ENCODE peak calls at places on chromosomes 5 and 9, in four cellular contexts. O, I, X and J are unnamed samples.

GRCh38 chr5:75243100-75243499 is 6.4 kb upstream of the ANKRD31 start:
- DNase-seq in I (no peak), O (no peak), X (no peak), J (peak; percentile 15)

GRCh38 chr5:61362796-61363364 is 30.8 kb downstream of the ZSWIM6 start:
- DNase-seq in O (peak; percentile 2), I (no peak), X (peak; percentile 70), J (no peak)

GRCh38 chr5:172635038-172635437 is 6.0 kb upstream of the NEURL1B start:
- DNase-seq in X (no peak), O (no peak), I (no peak), J (no peak)

GRCh38 chr5:74643160-74643562 is 2.6 kb upstream of the ENC1 start:
- DNase-seq in O (no peak), X (peak; percentile 95), I (peak; percentile 88), J (peak; percentile 58)

GRCh38 chr9:81465468-81466002 is 223.8 kb downstream of the TLE1 start:
- DNase-seq in O (no peak), I (no peak), X (no peak), J (no peak)

GRCh38 chr5:75668348-75668895 is 48.8 kb downstream of the POC5 start:
- DNase-seq in O (no peak), I (no peak), X (no peak), J (no peak)

GRCh38 chr9:135098400-135099105 is 11.1 kb downstream of the OLFM1 start:
- DNase-seq in I (no peak), X (no peak), O (no peak), J (peak; percentile 50)

GRCh38 chr9:124475868-124476690 is 25.8 kb downstream of the ADGRD2 start:
- DNase-seq in O (no peak), I (no peak), X (no peak), J (no peak)

GRCh38 chr5:143588933-143589662 is 185.6 kb upstream of the NR3C1 start:
- DNase-seq in O (no peak), I (no peak), X (no peak), J (peak; percentile 51)

GRCh38 chr9:93080406-93080805 is 15.6 kb upstream of the CARD19 start:
- DNase-seq in I (no peak), O (no peak), X (no peak), J (no peak)

GRCh38 chr9:133023117-133023890 is 7.5 kb upstream of the GTF3C5 start:
- DNase-seq in X (no peak), I (no peak), O (peak; percentile 54), J (no peak)

GRCh38 chr5:158943057-158943456 is 156.7 kb downstream of the EBF1 start:
- DNase-seq in I (peak; percentile 93), O (no peak), X (peak; percentile 58), J (no peak)

GRCh38 chr9:130912932-130913598 is 16.5 kb upstream of the QRFP start:
- DNase-seq in O (no peak), X (peak; percentile 89), I (peak; percentile 47), J (peak; percentile 94)

GRCh38 chr5:68251804-68252648 is 36.5 kb downstream of the PIK3R1 start:
- DNase-seq in X (peak; percentile 32), O (no peak), I (no peak), J (no peak)

GRCh38 chr9:106860731-106861584 is 2.0 kb upstream of the ZNF462 start:
- DNase-seq in O (no peak), I (no peak), X (no peak), J (peak; percentile 5)

GRCh38 chr5:138252944-138253343 is 21.5 kb downstream of the GFRA3 start:
- DNase-seq in O (no peak), I (no peak), X (no peak), J (no peak)

GRCh38 chr9:124507880-124508432 is 757 bp upstream of the NR5A1 start:
- DNase-seq in O (no peak), I (no peak), X (no peak), J (no peak)

GRCh38 chr5:1208743-1209551 is 7.6 kb downstream of the SLC6A19 start:
- DNase-seq in I (no peak), X (no peak), O (no peak), J (peak; percentile 33)

GRCh38 chr5:154723740-154724505 is 31.3 kb upstream of the LARP1 start:
- DNase-seq in X (peak; percentile 39), O (no peak), I (no peak), J (no peak)

GRCh38 chr9:35729700-35730485 is 2.1 kb downstream of the TLN1 start:
- DNase-seq in X (peak; percentile 91), I (no peak), O (peak; percentile 61), J (no peak)

GRCh38 chr9:132485454-132485853 is 75.4 kb downstream of the CFAP77 start:
- DNase-seq in I (no peak), X (no peak), O (no peak), J (no peak)

GRCh38 chr5:125196479-125197183 is 450.2 kb upstream of the ZNF608 start:
- DNase-seq in O (no peak), X (no peak), I (no peak), J (no peak)

GRCh38 chr5:139657363-139658321 is 9.5 kb downstream of the CXXC5 start:
- DNase-seq in I (no peak), X (peak; percentile 67), O (no peak), J (peak; percentile 48)

GRCh38 chr5:71937906-71938698 is 169.2 kb upstream of the MAP1B start:
- DNase-seq in X (no peak), O (no peak), I (no peak), J (peak; percentile 22)

GRCh38 chr5:59893436-59894227 is at the start of gene PDE4D:
- DNase-seq in I (no peak), O (no peak), X (peak; percentile 42), J (peak; percentile 30)

GRCh38 chr5:112779531-112779930 is 41.8 kb downstream of the APC start:
- DNase-seq in O (no peak), I (no peak), X (peak; percentile 43), J (no peak)

GRCh38 chr5:89377752-89378455 is 494.9 kb upstream of the MEF2C start:
- DNase-seq in I (no peak), O (no peak), X (no peak), J (peak; percentile 34)

GRCh38 chr5:172149073-172149472 is 39.0 kb downstream of the STK10 start:
- DNase-seq in O (no peak), I (no peak), X (peak; percentile 74), J (peak; percentile 81)

GRCh38 chr9:6632516-6633328 is 12.8 kb downstream of the GLDC start:
- DNase-seq in I (no peak), O (peak; percentile 13), X (no peak), J (no peak)

GRCh38 chr5:150214289-150214688 is 24.4 kb downstream of the SLC6A7 start:
- DNase-seq in I (no peak), O (no peak), X (peak; percentile 16), J (no peak)

GRCh38 chr9:137103206-137103999 is 11.1 kb downstream of the DPP7 start:
- DNase-seq in O (no peak), X (no peak), I (no peak), J (no peak)

GRCh38 chr9:36207546-36208012 is 16.9 kb downstream of the CLTA start:
- DNase-seq in O (no peak), X (no peak), I (no peak), J (no peak)

GRCh38 chr5:59506285-59506877 is 387.1 kb downstream of the PDE4D start:
- DNase-seq in X (peak; percentile 26), O (peak; percentile 22), I (no peak), J (no peak)